ENCODE peak calls at places on chromosomes 4 and X, in six cellular contexts. One of them, this sample, is unnamed.

GRCh38 chr4:106601519-106601918 is 232.9 kb upstream of the GIMD1 start:
- DNase-seq in A549: no peak
- DNase-seq in right atrium auricular region: no peak
- DNase-seq in HCT116: no peak
- DNase-seq in adrenal gland: no peak
- DNase-seq in SK-N-SH: no peak
- DNase-seq in this sample: no peak

GRCh38 chrX:18707442-18708049 is at the start of gene PPEF1:
- DNase-seq in A549: no peak
- DNase-seq in right atrium auricular region: no peak
- DNase-seq in HCT116: no peak
- DNase-seq in adrenal gland: no peak
- DNase-seq in SK-N-SH: peak; percentile 74
- DNase-seq in this sample: no peak

GRCh38 chrX:53284684-53285447 is 3.5 kb upstream of the IQSEC2 start:
- DNase-seq in A549: peak; percentile 48
- DNase-seq in right atrium auricular region: peak; percentile 64
- DNase-seq in HCT116: no peak
- DNase-seq in adrenal gland: peak; percentile 77
- DNase-seq in SK-N-SH: peak; percentile 83
- DNase-seq in this sample: no peak

GRCh38 chr4:57151481-57151880 is 41.3 kb upstream of the IGFBP7 start:
- DNase-seq in A549: peak; percentile 31
- DNase-seq in right atrium auricular region: no peak
- DNase-seq in HCT116: no peak
- DNase-seq in adrenal gland: no peak
- DNase-seq in SK-N-SH: no peak
- DNase-seq in this sample: peak; percentile 58

GRCh38 chrX:49176421-49177326 is 5.0 kb downstream of the PLP2 start:
- DNase-seq in A549: peak; percentile 56
- DNase-seq in right atrium auricular region: no peak
- DNase-seq in HCT116: no peak
- DNase-seq in adrenal gland: peak; percentile 62
- DNase-seq in SK-N-SH: no peak
- DNase-seq in this sample: peak; percentile 74

GRCh38 chrX:71181558-71181909 is 36.9 kb downstream of the NLGN3 start:
- DNase-seq in A549: no peak
- DNase-seq in right atrium auricular region: no peak
- DNase-seq in HCT116: no peak
- DNase-seq in adrenal gland: peak; percentile 47
- DNase-seq in SK-N-SH: peak; percentile 41
- DNase-seq in this sample: no peak

GRCh38 chr4:48639816-48640215 is 140.3 kb downstream of the FRYL start:
- DNase-seq in A549: no peak
- DNase-seq in right atrium auricular region: no peak
- DNase-seq in HCT116: no peak
- DNase-seq in adrenal gland: no peak
- DNase-seq in SK-N-SH: no peak
- DNase-seq in this sample: no peak

GRCh38 chr4:40562681-40563080 is 67.0 kb downstream of the RBM47 start:
- DNase-seq in A549: no peak
- DNase-seq in right atrium auricular region: no peak
- DNase-seq in HCT116: no peak
- DNase-seq in adrenal gland: no peak
- DNase-seq in SK-N-SH: no peak
- DNase-seq in this sample: no peak

GRCh38 chrX:40474205-40474626 is 106.6 kb upstream of the ATP6AP2 start:
- DNase-seq in A549: peak; percentile 54
- DNase-seq in right atrium auricular region: no peak
- DNase-seq in HCT116: no peak
- DNase-seq in adrenal gland: no peak
- DNase-seq in SK-N-SH: peak; percentile 66
- DNase-seq in this sample: peak; percentile 59

GRCh38 chrX:122625821-122626220 is 558.3 kb upstream of the GRIA3 start:
- DNase-seq in A549: no peak
- DNase-seq in right atrium auricular region: no peak
- DNase-seq in HCT116: no peak
- DNase-seq in adrenal gland: no peak
- DNase-seq in SK-N-SH: no peak
- DNase-seq in this sample: peak; percentile 63

GRCh38 chr4:89752932-89753598 is 83.9 kb downstream of the SNCA start:
- DNase-seq in A549: no peak
- DNase-seq in right atrium auricular region: no peak
- DNase-seq in HCT116: no peak
- DNase-seq in adrenal gland: peak; percentile 80
- DNase-seq in SK-N-SH: peak; percentile 33
- DNase-seq in this sample: peak; percentile 50

GRCh38 chr4:71267244-71267643 is 71.6 kb upstream of the SLC4A4 start:
- DNase-seq in A549: no peak
- DNase-seq in right atrium auricular region: no peak
- DNase-seq in HCT116: no peak
- DNase-seq in adrenal gland: no peak
- DNase-seq in SK-N-SH: no peak
- DNase-seq in this sample: no peak

GRCh38 chr4:84952004-84952403 is 14.5 kb downstream of the WDFY3 start:
- DNase-seq in A549: peak; percentile 66
- DNase-seq in right atrium auricular region: no peak
- DNase-seq in HCT116: peak; percentile 10
- DNase-seq in adrenal gland: no peak
- DNase-seq in SK-N-SH: no peak
- DNase-seq in this sample: peak; percentile 99

GRCh38 chr4:2819244-2820215 is 24.1 kb upstream of the ADD1 start:
- DNase-seq in A549: no peak
- DNase-seq in right atrium auricular region: no peak
- DNase-seq in HCT116: no peak
- DNase-seq in adrenal gland: no peak
- DNase-seq in SK-N-SH: no peak
- DNase-seq in this sample: no peak
- H3K4me1 ChIP-seq in A549: no peaks in the 10 kb centered on the region
- H3K4me1 ChIP-seq in right atrium auricular region: peaks cover 16% of the 10 kb centered on the region
- H3K4me1 ChIP-seq in HCT116: peaks cover 14% of the 10 kb centered on the region
- H3K4me1 ChIP-seq in adrenal gland: peaks cover 5% of the 10 kb centered on the region
- H3K4me1 ChIP-seq in SK-N-SH: peaks cover 12% of the 10 kb centered on the region
- H3K4me1 ChIP-seq in this sample: peaks cover 5% of the 10 kb centered on the region

GRCh38 chr4:113907559-113907958 is 71.9 kb downstream of the ARSJ start:
- DNase-seq in A549: no peak
- DNase-seq in right atrium auricular region: no peak
- DNase-seq in HCT116: no peak
- DNase-seq in adrenal gland: no peak
- DNase-seq in SK-N-SH: no peak
- DNase-seq in this sample: no peak

GRCh38 chr4:113905301-113905700 is 74.1 kb downstream of the ARSJ start:
- DNase-seq in A549: no peak
- DNase-seq in right atrium auricular region: no peak
- DNase-seq in HCT116: no peak
- DNase-seq in adrenal gland: no peak
- DNase-seq in SK-N-SH: no peak
- DNase-seq in this sample: no peak

DNA sequence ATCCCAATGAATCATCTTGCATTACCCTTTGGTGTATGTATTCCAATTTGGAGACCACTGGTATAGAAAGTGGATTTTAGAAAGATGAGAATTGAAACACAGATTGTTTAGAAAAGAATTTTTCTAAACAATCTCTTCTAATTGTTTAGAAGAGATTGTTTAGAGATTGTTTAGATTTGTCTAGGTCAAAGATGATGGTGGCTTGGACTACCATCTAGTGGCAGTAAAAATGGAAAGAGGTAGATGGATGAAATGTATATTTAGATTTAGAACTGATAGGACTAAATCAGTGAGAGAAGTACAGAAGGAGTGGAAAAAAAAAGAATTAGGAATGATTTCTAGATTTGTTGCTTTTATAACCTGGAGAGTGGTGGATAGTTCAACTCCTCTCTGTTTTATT is 70.6 kb downstream of the ARSJ start:
- DNase-seq in A549: no peak
- DNase-seq in right atrium auricular region: no peak
- DNase-seq in HCT116: no peak
- DNase-seq in adrenal gland: no peak
- DNase-seq in SK-N-SH: no peak
- DNase-seq in this sample: no peak
- TF ChIP-seq CTCF in A549: no peak
- TF ChIP-seq CTCF in right atrium auricular region: no peak
- TF ChIP-seq CTCF in HCT116: no peak
- TF ChIP-seq CTCF in adrenal gland: no peak
- TF ChIP-seq CTCF in SK-N-SH: peak; percentile 35
- TF ChIP-seq CTCF in this sample: peak; percentile 33

GRCh38 chr4:115219315-115219840 is 106.0 kb upstream of the NDST4 start:
- DNase-seq in A549: no peak
- DNase-seq in right atrium auricular region: no peak
- DNase-seq in HCT116: no peak
- DNase-seq in adrenal gland: no peak
- DNase-seq in SK-N-SH: no peak
- DNase-seq in this sample: no peak
- H3K27ac ChIP-seq in A549: no peak overlapping the region
- H3K27ac ChIP-seq in right atrium auricular region: no peak overlapping the region
- H3K27ac ChIP-seq in HCT116: no peak overlapping the region
- H3K27ac ChIP-seq in adrenal gland: no peak overlapping the region
- H3K27ac ChIP-seq in SK-N-SH: no peak overlapping the region
- H3K27ac ChIP-seq in this sample: no peak overlapping the region

GRCh38 chr4:183906736-183907651 is 1.9 kb downstream of the STOX2 start:
- DNase-seq in A549: no peak
- DNase-seq in right atrium auricular region: no peak
- DNase-seq in HCT116: no peak
- DNase-seq in adrenal gland: no peak
- DNase-seq in SK-N-SH: peak; percentile 72
- DNase-seq in this sample: no peak
- H3K4me1 ChIP-seq in A549: peaks cover 3% of the 10 kb centered on the region
- H3K4me1 ChIP-seq in right atrium auricular region: peaks cover 27% of the 10 kb centered on the region
- H3K4me1 ChIP-seq in HCT116: no peaks in the 10 kb centered on the region
- H3K4me1 ChIP-seq in adrenal gland: peaks cover 5% of the 10 kb centered on the region
- H3K4me1 ChIP-seq in SK-N-SH: peaks cover 10% of the 10 kb centered on the region
- H3K4me1 ChIP-seq in this sample: no peaks in the 10 kb centered on the region

DNA sequence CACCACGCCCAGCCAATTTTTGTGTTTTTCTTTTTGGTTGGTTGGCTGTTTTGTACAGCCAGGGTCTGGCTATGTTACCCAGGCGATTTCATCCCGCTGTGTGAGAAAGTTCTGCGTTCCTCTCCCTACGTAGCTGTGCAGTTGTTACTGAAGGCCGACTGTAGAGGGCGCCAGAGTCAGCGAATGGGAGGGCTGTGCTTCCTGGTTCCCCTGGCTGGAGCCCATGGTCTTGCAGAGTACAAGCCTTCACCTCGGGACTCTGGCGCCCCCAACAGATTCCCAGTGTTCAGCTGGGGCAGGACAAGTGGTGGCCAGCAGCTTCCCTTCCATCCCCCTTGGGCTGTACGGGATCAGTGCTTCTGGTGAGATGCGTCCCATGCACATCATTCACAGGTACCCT is 5.6 kb upstream of the CT45A1 start:
- DNase-seq in A549: peak; percentile 60
- DNase-seq in right atrium auricular region: no peak
- DNase-seq in HCT116: peak; percentile 16
- DNase-seq in adrenal gland: peak; percentile 26
- DNase-seq in SK-N-SH: peak; percentile 52
- DNase-seq in this sample: no peak
- TF ChIP-seq CTCF in A549: no peak
- TF ChIP-seq CTCF in right atrium auricular region: no peak
- TF ChIP-seq CTCF in HCT116: peak; percentile 54
- TF ChIP-seq CTCF in adrenal gland: no peak
- TF ChIP-seq CTCF in SK-N-SH: peak; percentile 56
- TF ChIP-seq CTCF in this sample: no peak

GRCh38 chrX:119503484-119503861 is 35.2 kb downstream of the SLC25A5 start:
- DNase-seq in A549: no peak
- DNase-seq in right atrium auricular region: no peak
- DNase-seq in HCT116: no peak
- DNase-seq in adrenal gland: peak; percentile 71
- DNase-seq in SK-N-SH: no peak
- DNase-seq in this sample: peak; percentile 81
- H3K27ac ChIP-seq in A549: peak overlapping the region; percentile 90
- H3K27ac ChIP-seq in right atrium auricular region: no peak overlapping the region
- H3K27ac ChIP-seq in HCT116: peak overlapping the region; percentile 79
- H3K27ac ChIP-seq in adrenal gland: peak overlapping the region; percentile 35
- H3K27ac ChIP-seq in SK-N-SH: no peak overlapping the region
- H3K27ac ChIP-seq in this sample: peak overlapping the region; percentile 56

DNA sequence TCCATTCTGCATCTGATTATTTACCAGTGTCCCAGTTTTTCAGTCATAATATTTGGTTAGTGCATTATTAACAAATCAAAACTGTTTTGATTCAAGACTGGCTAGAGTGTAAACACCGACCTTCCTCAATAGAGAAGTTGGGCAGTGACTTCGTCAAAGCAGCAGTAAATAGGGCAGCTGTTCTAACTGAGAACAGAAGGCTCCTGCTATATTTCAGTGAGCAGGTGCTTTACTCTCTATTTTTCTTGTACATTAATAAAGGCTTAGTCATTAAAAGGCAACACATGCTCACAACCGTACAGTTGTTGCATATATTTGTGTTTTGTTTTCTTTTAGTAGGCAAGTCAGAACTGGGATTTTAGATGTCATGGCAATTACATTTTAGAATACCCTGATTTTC is 233.5 kb downstream of the NDST4 start:
- DNase-seq in A549: no peak
- DNase-seq in right atrium auricular region: no peak
- DNase-seq in HCT116: no peak
- DNase-seq in adrenal gland: no peak
- DNase-seq in SK-N-SH: no peak
- DNase-seq in this sample: no peak
- H3K4me1 ChIP-seq in A549: no peaks in the 10 kb centered on the region
- H3K4me1 ChIP-seq in right atrium auricular region: no peaks in the 10 kb centered on the region
- H3K4me1 ChIP-seq in HCT116: no peaks in the 10 kb centered on the region
- H3K4me1 ChIP-seq in adrenal gland: no peaks in the 10 kb centered on the region
- H3K4me1 ChIP-seq in SK-N-SH: no peaks in the 10 kb centered on the region
- H3K4me1 ChIP-seq in this sample: no peaks in the 10 kb centered on the region